ENCODE peak calls at places on chromosomes 7 and 10, in six cellular contexts. A is transverse colon, E is WTC11, F is fibroblast of the conjunctiva, U is iris pigment epithelial cell, X is OCI-M1. Q is an unnamed sample.

GRCh38 chr10:114684822-114685209 is 26.7 kb upstream of the ABLIM1 start:
- DNase-seq in X (no peak), U (peak), E (no peak), A (no peak), F (no peak), Q (no peak)

GRCh38 chr7:130878785-130879184 is 144.8 kb upstream of the KLF14 start:
- DNase-seq in U (no peak), E (no peak), F (no peak), X (no peak), A (no peak), Q (no peak)

GRCh38 chr10:71771204-71771603 is 2.1 kb downstream of the VSIR start:
- DNase-seq in E (no peak), A (no peak), X (no peak), F (no peak), U (no peak), Q (no peak)

GRCh38 chr10:88062798-88063472 is 199.5 kb downstream of the PTEN start:
- DNase-seq in U (peak), E (no peak), A (no peak), F (no peak), X (no peak), Q (peak)

GRCh38 chr10:90007226-90007625 is 305.8 kb downstream of the KIF20B start:
- DNase-seq in E (no peak), X (no peak), U (peak), F (no peak), A (no peak), Q (no peak)

GRCh38 chr10:63480237-63480636 is 14.5 kb upstream of the JMJD1C start:
- DNase-seq in F (no peak), A (peak), E (no peak), X (no peak), U (no peak), Q (no peak)

GRCh38 chr10:19815478-19816419 is 483 bp upstream of the PLXDC2 start:
- DNase-seq in U (peak), F (no peak), X (peak), E (peak), A (peak), Q (peak)

GRCh38 chr10:94403823-94404228 is 1.5 kb downstream of the TBC1D12 start:
- DNase-seq in E (no peak), U (peak), F (no peak), X (no peak), A (no peak), Q (no peak)

GRCh38 chr7:17915168-17915567 is 25.1 kb downstream of the SNX13 start:
- DNase-seq in X (no peak), A (no peak), E (no peak), F (no peak), U (no peak), Q (no peak)

GRCh38 chr10:22481687-22482539 is 136.6 kb downstream of the SPAG6 start:
- DNase-seq in E (no peak), A (no peak), U (peak), F (no peak), X (no peak), Q (no peak)

GRCh38 chr7:100585511-100586265 is at the start of gene LRCH4:
- DNase-seq in U (no peak), X (peak), E (peak), F (no peak), A (peak), Q (no peak)